ENCODE peak calls at places on chromosome 16, in four cellular contexts. One of them, this sample, is unnamed.

GRCh38 chr16:55324491-55325447 is 766 bp downstream of the IRX6 start:
- DNase-seq in neuronal stem cell: no peak
- DNase-seq in mesendoderm: peak; percentile 47
- DNase-seq in H9: peak; percentile 49
- DNase-seq in this sample: no peak

GRCh38 chr16:89805136-89805905 is 11.1 kb downstream of the FANCA start:
- DNase-seq in neuronal stem cell: no peak
- DNase-seq in mesendoderm: no peak
- DNase-seq in H9: no peak
- DNase-seq in this sample: peak; percentile 89

GRCh38 chr16:56625140-56625942 is at the start of gene MT1E:
- DNase-seq in H9: no peak
- DNase-seq in neuronal stem cell: no peak
- DNase-seq in mesendoderm: peak; percentile 70
- DNase-seq in this sample: peak; percentile 57

GRCh38 chr16:88790312-88791150 is 5.5 kb upstream of the PIEZO1 start:
- DNase-seq in H9: no peak
- DNase-seq in mesendoderm: no peak
- DNase-seq in neuronal stem cell: no peak
- DNase-seq in this sample: no peak

GRCh38 chr16:35214840-35215239 is 1755.4 kb downstream of the TP53TG3F start:
- DNase-seq in neuronal stem cell: no peak
- DNase-seq in H9: no peak
- DNase-seq in mesendoderm: no peak
- DNase-seq in this sample: no peak

GRCh38 chr16:54928421-54929089 is 2.1 kb upstream of the IRX5 start:
- DNase-seq in neuronal stem cell: peak; percentile 30
- DNase-seq in mesendoderm: peak; percentile 46
- DNase-seq in H9: peak; percentile 37
- DNase-seq in this sample: peak; percentile 19

GRCh38 chr16:8517280-8517679 is 73.0 kb downstream of the TMEM114 start:
- DNase-seq in mesendoderm: no peak
- DNase-seq in neuronal stem cell: no peak
- DNase-seq in H9: no peak
- DNase-seq in this sample: no peak

GRCh38 chr16:61042736-61043135 is 993.5 kb downstream of the CDH8 start:
- DNase-seq in mesendoderm: peak; percentile 62
- DNase-seq in H9: peak; percentile 27
- DNase-seq in neuronal stem cell: peak; percentile 48
- DNase-seq in this sample: no peak

GRCh38 chr16:89341274-89341673 is 123.8 kb downstream of the ZNF778 start:
- DNase-seq in neuronal stem cell: no peak
- DNase-seq in mesendoderm: no peak
- DNase-seq in H9: no peak
- DNase-seq in this sample: no peak

GRCh38 chr16:19167710-19168172 is 299 bp upstream of the SYT17 start:
- DNase-seq in neuronal stem cell: peak; percentile 83
- DNase-seq in mesendoderm: peak; percentile 76
- DNase-seq in H9: peak; percentile 83
- DNase-seq in this sample: peak; percentile 85

GRCh38 chr16:27526169-27526568 is 23.5 kb downstream of the GTF3C1 start:
- DNase-seq in mesendoderm: no peak
- DNase-seq in neuronal stem cell: no peak
- DNase-seq in H9: no peak
- DNase-seq in this sample: peak; percentile 8

GRCh38 chr16:83813818-83814653 is 6.3 kb downstream of the HSBP1 start:
- DNase-seq in H9: no peak
- DNase-seq in neuronal stem cell: peak; percentile 50
- DNase-seq in mesendoderm: peak; percentile 77
- DNase-seq in this sample: no peak

GRCh38 chr16:23504453-23505179 is 5.7 kb downstream of the GGA2 start:
- DNase-seq in neuronal stem cell: peak; percentile 51
- DNase-seq in H9: peak; percentile 43
- DNase-seq in mesendoderm: peak; percentile 87
- DNase-seq in this sample: peak; percentile 86

GRCh38 chr16:17269434-17269833 is 201.3 kb downstream of the XYLT1 start:
- DNase-seq in mesendoderm: no peak
- DNase-seq in neuronal stem cell: no peak
- DNase-seq in H9: no peak
- DNase-seq in this sample: no peak

GRCh38 chr16:66489818-66490217 is 60.1 kb downstream of the TK2 start:
- DNase-seq in mesendoderm: no peak
- DNase-seq in neuronal stem cell: no peak
- DNase-seq in H9: no peak
- DNase-seq in this sample: no peak

GRCh38 chr16:85365120-85365519 is 248.0 kb upstream of the GSE1 start:
- DNase-seq in neuronal stem cell: no peak
- DNase-seq in H9: peak; percentile 47
- DNase-seq in mesendoderm: no peak
- DNase-seq in this sample: peak; percentile 27

GRCh38 chr16:96935-97381 is 18.9 kb downstream of the MPG start:
- DNase-seq in mesendoderm: peak; percentile 93
- DNase-seq in H9: peak; percentile 95
- DNase-seq in neuronal stem cell: peak; percentile 84
- DNase-seq in this sample: peak; percentile 89

GRCh38 chr16:30948956-30949654 is at the start of gene ORAI3:
- DNase-seq in mesendoderm: peak; percentile 74
- DNase-seq in H9: peak; percentile 77
- DNase-seq in neuronal stem cell: peak; percentile 54
- DNase-seq in this sample: peak; percentile 96

GRCh38 chr16:83717308-83717707 is 90.5 kb upstream of the HSBP1 start:
- DNase-seq in H9: peak; percentile 63
- DNase-seq in neuronal stem cell: no peak
- DNase-seq in mesendoderm: peak; percentile 65
- DNase-seq in this sample: no peak

GRCh38 chr16:8931864-8932263 is 31.8 kb downstream of the USP7 start:
- DNase-seq in H9: peak; percentile 56
- DNase-seq in neuronal stem cell: peak; percentile 57
- DNase-seq in mesendoderm: peak; percentile 78
- DNase-seq in this sample: peak; percentile 38

GRCh38 chr16:67278773-67279295 is 498 bp upstream of the PLEKHG4 start:
- DNase-seq in mesendoderm: peak; percentile 38
- DNase-seq in H9: peak; percentile 53
- DNase-seq in neuronal stem cell: no peak
- DNase-seq in this sample: no peak

GRCh38 chr16:2468142-2468724 is 2.9 kb upstream of the NTN3 start:
- DNase-seq in H9: no peak
- DNase-seq in neuronal stem cell: no peak
- DNase-seq in mesendoderm: peak; percentile 22
- DNase-seq in this sample: peak; percentile 43
- H2BK120ac ChIP-seq in H9: no peak overlapping the region
- H2BK120ac ChIP-seq in neuronal stem cell: peak overlapping the region; percentile 95
- H2BK120ac ChIP-seq in mesendoderm: no peak overlapping the region
- H2BK120ac ChIP-seq in this sample: peak overlapping the region; percentile 8

GRCh38 chr16:20740901-20741491 is 622 bp downstream of the THUMPD1 start:
- DNase-seq in mesendoderm: peak; percentile 82
- DNase-seq in H9: peak; percentile 86
- DNase-seq in neuronal stem cell: peak; percentile 54
- DNase-seq in this sample: peak; percentile 81
- H3K23ac ChIP-seq in mesendoderm: no peak overlapping the region
- H3K23ac ChIP-seq in H9: no peak overlapping the region
- H3K23ac ChIP-seq in neuronal stem cell: no peak overlapping the region
- H3K23ac ChIP-seq in this sample: no peak overlapping the region

DNA sequence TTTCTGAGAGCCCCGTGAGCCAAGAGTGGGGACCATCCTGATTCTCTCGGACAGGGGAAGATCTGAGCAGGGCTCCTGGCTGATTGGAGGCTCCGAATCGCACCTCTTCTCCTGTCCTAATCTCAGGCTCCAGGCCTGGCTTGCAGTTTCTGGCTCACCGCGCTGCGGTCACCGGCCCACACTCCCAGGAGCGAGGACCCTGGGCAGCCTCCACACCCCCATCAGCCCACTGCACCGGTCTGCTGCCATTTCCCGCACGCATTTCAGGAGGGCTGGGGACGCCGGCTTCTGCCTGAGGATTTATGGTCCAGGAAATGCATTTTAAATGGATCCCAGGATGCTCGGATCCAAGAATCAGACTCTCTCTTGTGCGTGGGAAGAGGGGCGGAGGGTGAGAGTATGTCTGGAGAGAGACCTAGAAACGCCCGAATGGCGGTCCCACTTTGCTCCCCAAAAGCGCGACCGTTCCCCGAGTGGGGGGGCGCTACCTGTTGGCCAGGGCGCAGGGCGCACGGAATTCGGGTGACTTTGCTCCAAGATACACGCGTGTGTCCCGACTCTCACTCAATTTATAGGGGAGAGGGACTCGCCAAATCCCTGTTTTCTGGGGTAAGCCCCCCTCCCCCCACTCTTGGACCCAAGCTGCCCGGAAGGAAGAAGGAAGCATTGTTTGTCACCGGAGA is 845 bp upstream of the JPH3 start:
- DNase-seq in mesendoderm: peak; percentile 21
- DNase-seq in H9: no peak
- DNase-seq in neuronal stem cell: no peak
- DNase-seq in this sample: no peak
- H2BK120ac ChIP-seq in mesendoderm: no peak overlapping the region
- H2BK120ac ChIP-seq in H9: no peak overlapping the region
- H2BK120ac ChIP-seq in neuronal stem cell: no peak overlapping the region
- H2BK120ac ChIP-seq in this sample: no peak overlapping the region

GRCh38 chr16:29825145-29826044 is 5.1 kb downstream of the MVP start:
- DNase-seq in neuronal stem cell: no peak
- DNase-seq in mesendoderm: peak; percentile 47
- DNase-seq in H9: no peak
- DNase-seq in this sample: no peak
- H3K23ac ChIP-seq in neuronal stem cell: no peak overlapping the region
- H3K23ac ChIP-seq in mesendoderm: no peak overlapping the region
- H3K23ac ChIP-seq in H9: no peak overlapping the region
- H3K23ac ChIP-seq in this sample: no peak overlapping the region

DNA sequence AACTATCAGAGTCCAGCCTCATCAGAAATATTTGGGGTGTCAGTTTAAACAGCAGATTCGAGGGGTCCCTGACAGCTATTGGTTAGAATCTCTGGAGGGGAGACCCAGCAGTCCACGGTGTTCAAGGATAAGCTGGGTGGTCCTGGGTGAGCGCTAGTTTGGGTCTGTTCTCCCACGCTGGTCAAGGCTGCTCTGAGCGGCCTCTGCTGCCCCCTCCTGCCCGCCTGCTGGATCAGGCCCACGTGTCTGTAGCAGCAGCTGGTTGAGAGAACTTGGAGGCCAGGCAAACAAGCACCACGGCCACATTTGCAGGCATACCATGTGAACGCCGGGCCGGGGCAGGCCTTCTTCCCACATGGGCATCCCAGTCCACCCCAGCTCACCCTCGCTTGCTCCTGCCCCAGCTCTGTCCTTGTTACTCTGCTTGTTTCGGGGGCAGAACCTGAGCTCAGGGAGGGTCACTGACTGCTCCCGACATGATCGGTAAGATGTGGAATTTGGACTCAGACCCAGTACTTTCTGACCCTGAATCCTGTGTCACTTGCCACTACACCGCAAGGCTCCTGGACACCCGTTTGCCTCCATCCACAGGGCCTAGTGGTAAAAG is 7.4 kb downstream of the FOXF1 start:
- DNase-seq in mesendoderm: peak; percentile 79
- DNase-seq in H9: peak; percentile 80
- DNase-seq in neuronal stem cell: peak; percentile 51
- DNase-seq in this sample: peak; percentile 53
- H2BK120ac ChIP-seq in mesendoderm: no peak overlapping the region
- H2BK120ac ChIP-seq in H9: no peak overlapping the region
- H2BK120ac ChIP-seq in neuronal stem cell: no peak overlapping the region
- H2BK120ac ChIP-seq in this sample: no peak overlapping the region

DNA sequence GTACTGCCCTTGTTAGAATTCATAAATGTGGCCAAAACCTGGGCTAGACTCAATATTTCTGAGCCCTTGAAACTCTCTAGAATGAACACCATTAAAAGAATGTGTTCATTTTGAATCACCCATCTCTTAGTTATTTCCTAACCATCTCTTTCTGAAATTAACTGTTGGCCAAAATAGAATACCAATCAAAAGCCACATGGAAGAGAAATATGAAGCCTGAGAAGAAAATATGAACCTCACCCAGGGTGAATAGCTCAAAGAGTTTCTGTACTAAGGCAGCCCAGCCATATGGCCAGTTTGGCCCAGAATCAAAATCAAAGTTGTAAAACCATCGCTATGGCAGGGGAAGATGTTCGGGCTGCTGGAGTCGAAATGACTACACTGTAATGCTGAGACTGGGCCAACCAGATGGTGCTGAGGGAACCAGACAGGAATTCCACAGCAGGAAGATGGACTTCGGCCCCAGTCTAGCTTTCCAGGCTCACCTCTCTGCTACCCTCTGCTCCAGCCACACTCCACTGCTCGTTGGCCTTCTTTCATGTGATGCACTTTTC is 154.3 kb upstream of the ZFHX3 start:
- DNase-seq in H9: no peak
- DNase-seq in neuronal stem cell: no peak
- DNase-seq in mesendoderm: no peak
- DNase-seq in this sample: no peak
- H3K23ac ChIP-seq in H9: no peak overlapping the region
- H3K23ac ChIP-seq in neuronal stem cell: no peak overlapping the region
- H3K23ac ChIP-seq in mesendoderm: no peak overlapping the region
- H3K23ac ChIP-seq in this sample: no peak overlapping the region

GRCh38 chr16:71895679-71896385 is 501 bp downstream of the IST1 start:
- DNase-seq in mesendoderm: no peak
- DNase-seq in neuronal stem cell: peak; percentile 6
- DNase-seq in H9: no peak
- DNase-seq in this sample: peak; percentile 34

GRCh38 chr16:71893888-71894228 is 1.5 kb upstream of the IST1 start:
- DNase-seq in mesendoderm: no peak
- DNase-seq in H9: no peak
- DNase-seq in neuronal stem cell: no peak
- DNase-seq in this sample: no peak

GRCh38 chr16:71896688-71897368 is 1.5 kb downstream of the IST1 start:
- DNase-seq in mesendoderm: no peak
- DNase-seq in H9: no peak
- DNase-seq in neuronal stem cell: no peak
- DNase-seq in this sample: peak; percentile 21

GRCh38 chr16:71894229-71894920 is 956 bp upstream of the IST1 start:
- DNase-seq in neuronal stem cell: peak; percentile 26
- DNase-seq in H9: peak; percentile 86
- DNase-seq in mesendoderm: peak; percentile 90
- DNase-seq in this sample: peak; percentile 17

DNA sequence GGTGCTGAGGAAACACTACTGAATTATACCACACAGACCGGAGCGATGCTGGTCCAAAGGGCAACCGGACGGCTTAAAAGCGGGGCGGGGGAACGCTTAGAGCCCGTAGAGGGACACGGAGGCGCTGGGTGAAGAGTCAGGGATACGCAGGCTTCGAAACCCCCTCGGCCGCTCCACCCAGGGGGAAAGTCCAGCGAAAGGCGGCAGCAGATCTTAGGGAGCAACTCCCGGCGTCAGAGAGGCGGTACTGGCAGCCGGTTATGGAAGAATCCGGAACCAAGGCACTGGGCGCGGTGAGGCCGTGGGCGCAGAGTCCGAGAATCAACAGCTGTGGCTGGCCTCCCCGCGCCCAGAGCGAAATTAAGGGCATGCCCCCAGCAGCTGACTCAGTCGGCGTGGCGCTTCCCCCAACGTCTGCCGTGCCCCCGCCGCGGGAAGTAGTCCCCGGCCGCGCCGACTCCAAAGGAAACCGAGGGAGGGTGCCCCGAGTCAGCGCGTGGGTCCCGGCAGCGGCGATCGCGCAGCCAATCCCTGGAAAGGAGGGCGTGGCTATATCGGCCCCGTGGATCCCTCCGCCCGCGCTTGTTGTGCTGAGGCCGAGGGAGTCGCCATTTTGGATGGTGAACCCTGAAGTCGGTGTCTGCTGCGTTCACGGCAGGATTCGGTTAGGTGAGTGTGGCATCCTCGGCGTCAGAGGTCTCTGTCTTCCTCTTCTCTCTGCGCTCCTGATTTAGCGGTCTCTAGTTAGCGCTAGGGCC is at the start of gene IST1:
- DNase-seq in neuronal stem cell: peak; percentile 97
- DNase-seq in mesendoderm: peak; percentile 99
- DNase-seq in H9: peak; percentile 95
- DNase-seq in this sample: peak; percentile 99
- H2BK120ac ChIP-seq in neuronal stem cell: peak within 1 kb of the TSS; percentile 87
- H2BK120ac ChIP-seq in mesendoderm: no peak within 1 kb of the TSS
- H2BK120ac ChIP-seq in H9: no peak within 1 kb of the TSS
- H2BK120ac ChIP-seq in this sample: peak within 1 kb of the TSS; percentile 75